ENCODE peak calls at places on chromosomes 5 and 9, in six cellular contexts. O, C, N, A, G and F are unnamed samples.

GRCh38 chr5:67493676-67494075 is 297.1 kb upstream of the CD180 start:
- DNase-seq in O (peak; percentile 27), C (no peak), N (no peak), A (peak; percentile 31), G (no peak), F (no peak)

GRCh38 chr5:146744358-146744757 is 134.2 kb downstream of the PPP2R2B start:
- DNase-seq in O (no peak), C (no peak), N (no peak), A (no peak), G (peak; percentile 36), F (no peak)

GRCh38 chr5:80884851-80885697 is 75.1 kb upstream of the RASGRF2 start:
- DNase-seq in O (peak; percentile 12), C (no peak), N (peak; percentile 20), A (no peak), G (peak; percentile 47), F (no peak)

GRCh38 chr9:136533775-136534157 is 12.1 kb downstream of the NOTCH1 start:
- DNase-seq in O (no peak), C (no peak), N (no peak), A (no peak), G (no peak), F (no peak)

GRCh38 chr5:138488481-138488945 is 23.2 kb downstream of the EGR1 start:
- DNase-seq in O (peak; percentile 70), C (no peak), N (no peak), A (no peak), G (peak; percentile 68), F (no peak)

GRCh38 chr5:93598141-93598996 is 15.3 kb downstream of the NR2F1 start:
- DNase-seq in O (no peak), C (no peak), N (no peak), A (no peak), G (peak; percentile 56), F (no peak)

GRCh38 chr5:78964889-78965288 is 20.2 kb downstream of the ARSB start:
- DNase-seq in O (no peak), C (no peak), N (no peak), A (no peak), G (peak; percentile 83), F (no peak)

GRCh38 chr5:97629281-97629680 is 446.2 kb upstream of the RIOK2 start:
- DNase-seq in O (no peak), C (no peak), N (no peak), A (no peak), G (peak; percentile 79), F (peak; percentile 53)

GRCh38 chr5:160550075-160550474 is 128.4 kb downstream of the PTTG1 start:
- DNase-seq in O (no peak), C (no peak), N (no peak), A (no peak), G (no peak), F (no peak)

GRCh38 chr5:5270958-5271605 is 131.0 kb downstream of the ADAMTS16 start:
- DNase-seq in O (no peak), C (peak; percentile 9), N (peak; percentile 89), A (peak; percentile 61), G (peak; percentile 40), F (no peak)

GRCh38 chr5:135571210-135571609 is 7.6 kb downstream of the CXCL14 start:
- DNase-seq in O (no peak), C (no peak), N (no peak), A (no peak), G (no peak), F (no peak)

GRCh38 chr5:78204241-78204640 is 90.3 kb downstream of the AP3B1 start:
- DNase-seq in O (peak; percentile 7), C (no peak), N (no peak), A (no peak), G (no peak), F (no peak)

GRCh38 chr9:94852373-94852772 is 125.9 kb downstream of the AOPEP start:
- DNase-seq in O (no peak), C (no peak), N (no peak), A (no peak), G (no peak), F (no peak)
- H3K27ac ChIP-seq in O (no peak overlapping the region), C (no peak overlapping the region), N (no peak overlapping the region), A (no peak overlapping the region), G (no peak overlapping the region), F (no peak overlapping the region)

GRCh38 chr9:127977877-127978647 is 2.7 kb downstream of the EEIG1 start:
- DNase-seq in O (peak; percentile 64), C (peak; percentile 62), N (no peak), A (no peak), G (peak; percentile 80), F (no peak)

GRCh38 chr9:127979015-127979332 is 1.8 kb downstream of the EEIG1 start:
- DNase-seq in O (no peak), C (no peak), N (no peak), A (no peak), G (no peak), F (no peak)

GRCh38 chr9:127980056-127980705 is 608 bp downstream of the EEIG1 start:
- DNase-seq in O (peak; percentile 64), C (no peak), N (no peak), A (peak; percentile 82), G (no peak), F (no peak)

GRCh38 chr9:127980706-127981558 is at the start of gene EEIG1:
- DNase-seq in O (peak; percentile 99), C (peak; percentile 82), N (no peak), A (peak; percentile 97), G (peak; percentile 86), F (peak; percentile 97)

GRCh38 chr9:127979333-127980055 is 1.3 kb downstream of the EEIG1 start:
- DNase-seq in O (peak; percentile 47), C (no peak), N (no peak), A (peak; percentile 57), G (peak; percentile 29), F (peak; percentile 82)
- H3K4me1 ChIP-seq in O (peaks cover 44% of the 10 kb centered on the region), C (peaks cover 44% of the 10 kb centered on the region), N (peaks cover 3% of the 10 kb centered on the region), A (peaks cover 30% of the 10 kb centered on the region), G (peaks cover 33% of the 10 kb centered on the region), F (peaks cover 72% of the 10 kb centered on the region)

DNA sequence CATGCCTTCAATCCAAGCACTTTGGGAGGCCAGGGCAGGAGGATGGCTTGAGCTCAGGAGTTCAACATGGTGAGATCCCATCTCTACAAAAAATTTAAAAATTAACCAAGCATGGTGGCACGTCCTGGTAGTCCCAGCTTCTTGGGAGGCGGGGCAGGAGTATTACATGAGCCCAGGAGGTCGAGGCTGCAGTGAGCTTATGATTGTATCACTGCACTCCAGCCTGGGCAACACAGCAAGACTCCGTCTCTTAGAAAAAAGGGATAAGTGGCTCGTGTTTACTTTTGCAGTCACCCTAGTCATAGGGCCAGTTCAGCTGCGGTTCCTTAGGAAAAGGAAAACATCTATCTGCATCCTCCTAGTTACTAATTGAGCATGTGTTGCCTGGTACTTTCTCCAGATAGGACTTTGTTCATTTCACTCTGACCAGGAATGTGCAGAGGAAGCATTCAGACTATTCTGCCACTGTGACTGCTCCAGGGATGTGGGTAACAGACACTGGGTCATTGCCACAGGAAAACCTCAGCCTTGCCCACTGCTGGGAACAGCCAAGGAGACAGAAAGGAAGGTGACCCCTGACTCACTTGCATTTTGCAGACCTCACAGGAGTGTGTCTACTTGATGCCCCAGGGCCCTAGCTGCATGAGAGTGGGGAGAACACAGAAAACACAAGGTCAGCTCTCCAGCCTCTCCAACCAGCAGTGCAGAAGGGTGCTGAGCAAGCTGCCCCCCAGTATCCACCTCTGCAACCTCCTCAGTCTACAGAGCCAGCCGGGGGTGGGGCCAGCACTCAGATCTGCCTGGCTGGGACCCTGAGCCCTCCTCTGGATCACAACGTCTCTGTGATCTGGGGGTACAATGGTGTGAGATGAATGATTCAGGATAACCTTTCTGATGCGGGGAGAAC is 33.9 kb upstream of the ALDH1B1 start:
- DNase-seq in O (no peak), C (no peak), N (no peak), A (no peak), G (no peak), F (peak; percentile 34)
- TF ChIP-seq CTCF in O (no peak), C (no peak), N (no peak), A (no peak), G (no peak), F (no peak)

DNA sequence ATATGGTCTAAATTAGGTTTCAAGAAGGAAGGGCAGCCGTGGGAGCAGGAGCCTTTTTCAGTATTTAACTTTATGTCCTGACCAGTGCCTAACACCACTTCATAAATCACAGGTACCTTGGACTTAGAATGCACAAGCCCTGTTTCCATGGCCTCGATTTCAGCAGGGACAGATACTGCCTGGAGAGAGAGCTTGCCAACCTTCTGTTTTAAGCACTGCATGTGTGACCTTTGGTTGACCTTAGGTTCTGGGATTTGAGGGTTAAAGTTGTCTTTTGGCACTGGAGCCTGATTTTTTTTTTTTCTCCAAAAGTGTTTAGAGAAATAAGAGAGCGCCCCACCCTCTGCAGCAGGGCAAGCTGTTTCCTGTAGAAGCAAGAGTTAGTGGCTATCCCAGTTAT is 199.6 kb upstream of the MAP3K1 start:
- DNase-seq in O (no peak), C (no peak), N (no peak), A (no peak), G (peak; percentile 21), F (no peak)
- H3K27ac ChIP-seq in O (no peak overlapping the region), C (no peak overlapping the region), N (no peak overlapping the region), A (no peak overlapping the region), G (peak overlapping the region; percentile 68), F (peak overlapping the region; percentile 70)

DNA sequence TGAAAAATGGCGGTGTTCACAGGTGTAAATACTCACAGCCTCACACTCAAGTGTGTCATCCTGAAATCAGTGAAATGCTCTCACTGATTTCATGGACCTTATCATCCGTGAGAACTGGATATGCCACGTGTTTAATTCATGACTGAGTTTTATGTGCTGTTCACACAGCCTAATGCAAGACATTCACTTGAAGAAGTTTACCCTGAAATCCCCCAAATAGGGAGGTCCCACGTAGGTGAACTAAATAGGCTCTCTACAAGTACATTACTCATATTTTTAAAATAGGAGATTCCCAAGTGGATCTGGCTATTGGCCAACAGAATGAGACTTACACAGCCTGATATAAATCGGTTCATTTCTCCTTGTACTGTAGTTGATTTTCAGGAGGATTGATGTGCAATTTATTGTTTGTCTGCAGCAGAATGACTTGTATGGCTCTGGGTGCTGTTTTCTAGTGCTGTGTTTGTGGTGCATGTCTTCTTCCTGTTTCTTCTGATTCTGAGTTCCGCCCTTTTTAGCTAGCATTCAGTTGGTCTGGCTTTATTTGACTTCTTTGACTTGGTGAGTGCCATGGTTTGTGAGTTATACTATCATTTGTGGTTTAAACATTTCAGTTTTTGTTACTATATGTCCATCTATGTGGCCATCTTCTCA is 25.1 kb downstream of the TRIO start:
- DNase-seq in O (no peak), C (no peak), N (no peak), A (no peak), G (peak; percentile 51), F (no peak)
- H3K4me1 ChIP-seq in O (no peaks in the 10 kb centered on the region), C (peaks cover 42% of the 10 kb centered on the region), N (peaks cover 56% of the 10 kb centered on the region), A (peaks cover 42% of the 10 kb centered on the region), G (peaks cover 40% of the 10 kb centered on the region), F (peaks cover 37% of the 10 kb centered on the region)

DNA sequence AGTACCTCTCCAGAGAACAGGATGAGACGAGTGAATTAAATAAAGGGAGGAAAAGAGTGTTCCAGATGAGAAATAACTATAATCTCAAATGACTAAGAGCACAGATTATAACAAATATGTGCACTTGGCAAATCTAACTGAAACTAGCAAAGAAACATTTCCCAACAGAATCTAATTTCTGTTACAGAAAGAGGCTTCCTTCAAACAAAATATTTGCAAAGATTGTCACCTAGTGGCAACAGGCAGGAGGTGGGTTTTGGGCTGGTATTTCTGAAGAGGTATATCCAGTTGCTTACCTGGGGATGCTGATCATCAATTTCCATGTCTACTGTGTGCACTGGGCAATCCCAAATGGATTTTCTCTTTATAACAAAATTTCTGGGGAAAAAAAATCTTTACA is 5.6 kb upstream of the SPDL1 start:
- DNase-seq in O (no peak), C (no peak), N (no peak), A (no peak), G (no peak), F (no peak)
- TF ChIP-seq CTCF in O (no peak), C (peak; percentile 8), N (peak; percentile 82), A (peak; percentile 16), G (peak; percentile 35), F (no peak)